ENCODE peak calls at places on chromosomes 13 and 19, in eight cellular contexts. D is NCI-H774, V is lung microvascular endothelial cell, O is glutamatergic neuron, Z is fibroblast of the aortic adventitia, B is aorta, H is T-cell, E is testis. L is an unnamed sample.

GRCh38 chr13:107373551-107373950 is 805.6 kb upstream of the ARGLU1 start:
- DNase-seq in D (peak; percentile 60), V (peak; percentile 91), O (no peak), Z (peak; percentile 76), B (no peak), H (no peak), E (no peak), L (no peak)

GRCh38 chr13:92896842-92897241 is 329.8 kb upstream of the GPC6 start:
- DNase-seq in D (no peak), V (no peak), O (no peak), Z (peak; percentile 39), B (no peak), H (no peak), E (no peak), L (no peak)

GRCh38 chr19:17538684-17539287 is 16.7 kb upstream of the COLGALT1 start:
- DNase-seq in D (no peak), V (no peak), O (no peak), Z (no peak), B (no peak), H (no peak), E (no peak), L (no peak)

GRCh38 chr13:52449323-52450011 is 967 bp downstream of the VPS36 start:
- DNase-seq in D (no peak), V (peak; percentile 12), O (no peak), Z (no peak), B (no peak), H (no peak), E (no peak), L (no peak)

GRCh38 chr13:104847863-104848262 is 1687.6 kb downstream of the EFNB2 start:
- DNase-seq in D (no peak), V (no peak), O (no peak), Z (no peak), B (no peak), H (no peak), E (no peak), L (no peak)

GRCh38 chr13:50344717-50345116 is 329.5 kb downstream of the KCNRG start:
- DNase-seq in D (no peak), V (no peak), O (no peak), Z (no peak), B (no peak), H (no peak), E (no peak), L (no peak)

GRCh38 chr13:59088716-59089115 is 1075.0 kb downstream of the DIAPH3 start:
- DNase-seq in D (no peak), V (peak; percentile 3), O (no peak), Z (peak; percentile 48), B (no peak), H (no peak), E (no peak), L (no peak)

GRCh38 chr13:97892717-97893116 is 60.8 kb upstream of the IPO5 start:
- DNase-seq in D (no peak), V (peak; percentile 23), O (no peak), Z (no peak), B (no peak), H (no peak), E (no peak), L (no peak)

GRCh38 chr13:111006508-111007031 is 91.7 kb upstream of the ANKRD10 start:
- DNase-seq in D (no peak), V (peak; percentile 90), O (no peak), Z (peak; percentile 93), B (peak; percentile 93), H (no peak), E (peak; percentile 87), L (peak; percentile 50)

GRCh38 chr19:3121821-3122511 is 13.9 kb upstream of the GNA15 start:
- DNase-seq in D (no peak), V (no peak), O (no peak), Z (no peak), B (no peak), H (no peak), E (no peak), L (no peak)

GRCh38 chr19:18274303-18274775 is at the start of gene IQCN:
- DNase-seq in D (no peak), V (peak; percentile 28), O (no peak), Z (peak; percentile 43), B (no peak), H (no peak), E (no peak), L (peak; percentile 76)

GRCh38 chr13:32164622-32165268 is 133.2 kb downstream of the FRY start:
- DNase-seq in D (peak; percentile 14), V (peak; percentile 70), O (peak; percentile 40), Z (peak; percentile 77), B (no peak), H (no peak), E (peak; percentile 63), L (peak; percentile 53)

GRCh38 chr19:532578-533484 is 1.3 kb downstream of the CDC34 start:
- DNase-seq in D (no peak), V (peak; percentile 75), O (peak; percentile 55), Z (peak; percentile 73), B (peak; percentile 77), H (no peak), E (peak; percentile 67), L (peak; percentile 90)

GRCh38 chr19:50264483-50265186 is 61.2 kb downstream of the MYH14 start:
- DNase-seq in D (no peak), V (peak; percentile 27), O (no peak), Z (no peak), B (no peak), H (no peak), E (no peak), L (no peak)

GRCh38 chr19:10352764-10353671 is 13.6 kb upstream of the ICAM3 start:
- DNase-seq in D (no peak), V (no peak), O (peak; percentile 97), Z (peak; percentile 20), B (peak; percentile 73), H (no peak), E (peak; percentile 79), L (peak; percentile 89)

GRCh38 chr13:71625694-71626093 is 241.3 kb downstream of the DACH1 start:
- DNase-seq in D (no peak), V (peak; percentile 92), O (no peak), Z (peak; percentile 4), B (no peak), H (no peak), E (no peak), L (no peak)

GRCh38 chr19:7494416-7495098 is 5.7 kb upstream of the PEX11G start:
- DNase-seq in D (no peak), V (no peak), O (peak; percentile 74), Z (peak; percentile 58), B (peak; percentile 73), H (no peak), E (peak; percentile 92), L (peak; percentile 92)

GRCh38 chr13:100608906-100609305 is 20.3 kb upstream of the GGACT start:
- DNase-seq in D (no peak), V (peak; percentile 33), O (no peak), Z (peak; percentile 25), B (no peak), H (no peak), E (no peak), L (no peak)

GRCh38 chr19:53333071-53333465 is 481 bp upstream of the ZNF845 start:
- DNase-seq in D (peak; percentile 58), V (no peak), O (peak; percentile 75), Z (no peak), B (peak; percentile 72), H (no peak), E (peak; percentile 50), L (peak; percentile 70)

GRCh38 chr19:7257148-7258041 is 36.8 kb downstream of the INSR start:
- DNase-seq in D (no peak), V (peak; percentile 58), O (no peak), Z (peak; percentile 92), B (no peak), H (no peak), E (peak; percentile 58), L (peak; percentile 95)

GRCh38 chr13:27968316-27969072 is 621 bp downstream of the CDX2 start:
- DNase-seq in D (no peak), V (no peak), O (peak; percentile 61), Z (no peak), B (no peak), H (no peak), E (no peak), L (no peak)

GRCh38 chr19:56637976-56638555 is 4.9 kb upstream of the SMIM17 start:
- DNase-seq in D (no peak), V (peak; percentile 86), O (no peak), Z (peak; percentile 51), B (peak; percentile 73), H (no peak), E (peak; percentile 97), L (peak; percentile 87)

GRCh38 chr13:75913925-75914324 is 277.8 kb downstream of the LMO7 start:
- DNase-seq in D (no peak), V (no peak), O (no peak), Z (no peak), B (no peak), H (no peak), E (no peak), L (no peak)

GRCh38 chr13:83941669-83942335 is 59.5 kb upstream of the SLITRK1 start:
- DNase-seq in D (no peak), V (no peak), O (no peak), Z (no peak), B (no peak), H (no peak), E (no peak), L (no peak)

GRCh38 chr19:2546128-2547032 is 70.5 kb downstream of the GADD45B start:
- DNase-seq in D (no peak), V (peak; percentile 76), O (peak; percentile 66), Z (no peak), B (peak; percentile 94), H (no peak), E (peak; percentile 56), L (peak; percentile 82)

GRCh38 chr13:94822356-94822755 is 110.0 kb upstream of the SOX21 start:
- DNase-seq in D (no peak), V (no peak), O (no peak), Z (no peak), B (no peak), H (no peak), E (no peak), L (no peak)

L was measured in adrenal gland.